ENCODE peak calls at places on chromosomes 1 and 21, in five cellular contexts. Y is gastrocnemius medialis, U is uterus, S is GM12878, A is GM23338. G is an unnamed sample.

GRCh38 chr21:42215942-42216725 is 2.8 kb upstream of the ABCG1 start:
- DNase-seq in Y (no peak), U (no peak), S (no peak), A (no peak), G (no peak)

GRCh38 chr1:52364235-52364839 is 1.7 kb downstream of the CC2D1B start:
- DNase-seq in Y (no peak), U (no peak), S (no peak), A (peak; percentile 42), G (no peak)

GRCh38 chr1:47705517-47706130 is 267.8 kb downstream of the FOXD2 start:
- DNase-seq in Y (no peak), U (no peak), S (no peak), A (no peak), G (no peak)

GRCh38 chr1:206534552-206534951 is 27.2 kb downstream of the RASSF5 start:
- DNase-seq in Y (no peak), U (no peak), S (no peak), A (no peak), G (no peak)

GRCh38 chr1:44812822-44813543 is 4.7 kb downstream of the BTBD19 start:
- DNase-seq in Y (no peak), U (peak; percentile 33), S (no peak), A (no peak), G (no peak)

GRCh38 chr1:238951809-238952208 is 434.6 kb upstream of the CHRM3 start:
- DNase-seq in Y (no peak), U (no peak), S (no peak), A (peak; percentile 61), G (no peak)

GRCh38 chr1:199734186-199734585 is 293.3 kb upstream of the NR5A2 start:
- DNase-seq in Y (no peak), U (no peak), S (no peak), A (no peak), G (no peak)

GRCh38 chr1:28885472-28885877 is 28.9 kb upstream of the EPB41 start:
- DNase-seq in Y (no peak), U (no peak), S (no peak), A (no peak), G (no peak)

GRCh38 chr1:199983531-199983930 is 44.0 kb upstream of the NR5A2 start:
- DNase-seq in Y (no peak), U (no peak), S (no peak), A (no peak), G (no peak)

GRCh38 chr1:113975211-113975895 is 3.9 kb upstream of the OLFML3 start:
- DNase-seq in Y (no peak), U (no peak), S (no peak), A (no peak), G (no peak)

GRCh38 chr1:179941439-179941838 is 13.2 kb upstream of the CEP350 start:
- DNase-seq in Y (no peak), U (no peak), S (no peak), A (no peak), G (no peak)

GRCh38 chr21:38769253-38769780 is 36.4 kb upstream of the ETS2 start:
- DNase-seq in Y (no peak), U (no peak), S (no peak), A (no peak), G (no peak)

GRCh38 chr1:160221089-160221488 is 15.9 kb downstream of the PEA15 start:
- DNase-seq in Y (no peak), U (no peak), S (no peak), A (no peak), G (no peak)

GRCh38 chr1:109792056-109792831 is 28.5 kb upstream of the EPS8L3 start:
- DNase-seq in Y (peak; percentile 34), U (peak; percentile 71), S (no peak), A (peak; percentile 73), G (peak; percentile 40)

GRCh38 chr1:160862151-160863061 is at the start of gene CD244:
- DNase-seq in Y (peak; percentile 18), U (no peak), S (peak; percentile 71), A (no peak), G (no peak)

GRCh38 chr1:118151312-118151937 is 33.6 kb downstream of the SPAG17 start:
- DNase-seq in Y (peak; percentile 26), U (peak; percentile 22), S (peak; percentile 8), A (peak; percentile 76), G (no peak)

GRCh38 chr1:109370712-109371270 is 26.9 kb downstream of the SORT1 start:
- DNase-seq in Y (peak; percentile 37), U (no peak), S (no peak), A (peak; percentile 22), G (no peak)

GRCh38 chr1:157639800-157640199 is 41.9 kb upstream of the FCRL4 start:
- DNase-seq in Y (no peak), U (no peak), S (no peak), A (no peak), G (no peak)

GRCh38 chr1:91791103-91791502 is 94.8 kb downstream of the TGFBR3 start:
- DNase-seq in Y (no peak), U (no peak), S (no peak), A (peak; percentile 52), G (no peak)

GRCh38 chr1:91790296-91790851 is 95.6 kb downstream of the TGFBR3 start:
- DNase-seq in Y (no peak), U (no peak), S (no peak), A (no peak), G (no peak)

GRCh38 chr1:91793189-91793588 is 92.8 kb downstream of the TGFBR3 start:
- DNase-seq in Y (no peak), U (no peak), S (no peak), A (no peak), G (no peak)

GRCh38 chr1:91792393-91793032 is 93.4 kb downstream of the TGFBR3 start:
- DNase-seq in Y (no peak), U (no peak), S (no peak), A (peak; percentile 58), G (no peak)

DNA sequence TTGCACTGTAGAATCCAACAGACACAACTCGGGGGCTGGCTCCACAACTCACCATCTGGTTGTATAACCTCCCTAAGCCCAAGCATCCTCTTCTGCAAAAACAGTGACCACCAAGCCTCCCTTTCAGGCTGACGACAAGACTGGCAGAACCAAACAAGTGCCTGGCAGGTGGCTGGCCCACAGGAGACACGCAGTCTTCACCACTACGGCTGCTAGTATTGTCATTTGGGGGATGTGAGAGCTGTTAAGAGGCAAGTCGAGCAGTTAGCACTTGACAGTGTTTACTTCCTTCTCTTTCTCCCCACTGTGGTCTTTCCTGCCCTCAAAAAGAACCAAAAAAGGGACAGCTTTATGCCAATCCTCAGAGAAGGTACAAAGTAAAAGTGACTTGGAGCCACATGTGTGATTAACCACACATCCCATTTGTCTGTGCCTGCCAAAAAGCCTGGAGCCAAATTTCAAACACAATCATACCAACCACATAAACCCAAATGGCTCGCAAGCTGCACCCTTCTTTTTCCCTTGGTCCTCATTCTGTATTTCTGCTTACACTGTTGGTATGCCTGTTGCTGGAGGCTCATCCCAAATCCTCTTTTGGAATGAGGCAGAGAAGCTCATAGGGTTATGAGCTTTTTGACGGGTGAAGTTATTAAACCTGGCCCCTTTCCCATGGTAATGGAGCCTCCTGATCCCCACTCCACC is 94.1 kb downstream of the TGFBR3 start:
- DNase-seq in Y (no peak), U (no peak), S (no peak), A (no peak), G (no peak)
- H3K27ac ChIP-seq in Y (no peak overlapping the region), U (peak overlapping the region; percentile 89), S (no peak overlapping the region), A (no peak overlapping the region), G (no peak overlapping the region)

GRCh38 chr1:155269381-155269780 is 3.9 kb downstream of the CLK2 start:
- DNase-seq in Y (no peak), U (no peak), S (no peak), A (no peak), G (no peak)
- H3K27ac ChIP-seq in Y (no peak overlapping the region), U (no peak overlapping the region), S (no peak overlapping the region), A (no peak overlapping the region), G (no peak overlapping the region)

DNA sequence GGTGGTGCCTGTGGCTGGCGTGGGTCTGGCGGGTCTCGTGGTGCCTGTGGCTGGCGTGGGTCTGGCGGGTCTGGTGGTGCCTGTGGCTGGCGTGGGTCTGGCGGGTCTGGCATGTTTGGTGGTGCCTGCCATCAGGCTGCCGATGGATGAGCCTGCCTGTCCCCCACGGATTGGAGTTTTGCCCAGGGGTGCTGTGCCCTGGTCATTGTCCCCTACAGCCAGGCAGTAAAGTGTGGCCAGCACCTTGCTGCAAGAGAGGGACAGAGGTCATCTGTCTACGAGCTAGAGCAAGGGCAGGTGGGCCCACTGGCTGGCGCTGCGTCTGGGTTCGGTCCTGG is 41.8 kb downstream of the SKI start:
- DNase-seq in Y (no peak), U (no peak), S (no peak), A (no peak), G (no peak)
- H3K27ac ChIP-seq in Y (peak overlapping the region; percentile 50), U (peak overlapping the region; percentile 71), S (no peak overlapping the region), A (no peak overlapping the region), G (no peak overlapping the region)

DNA sequence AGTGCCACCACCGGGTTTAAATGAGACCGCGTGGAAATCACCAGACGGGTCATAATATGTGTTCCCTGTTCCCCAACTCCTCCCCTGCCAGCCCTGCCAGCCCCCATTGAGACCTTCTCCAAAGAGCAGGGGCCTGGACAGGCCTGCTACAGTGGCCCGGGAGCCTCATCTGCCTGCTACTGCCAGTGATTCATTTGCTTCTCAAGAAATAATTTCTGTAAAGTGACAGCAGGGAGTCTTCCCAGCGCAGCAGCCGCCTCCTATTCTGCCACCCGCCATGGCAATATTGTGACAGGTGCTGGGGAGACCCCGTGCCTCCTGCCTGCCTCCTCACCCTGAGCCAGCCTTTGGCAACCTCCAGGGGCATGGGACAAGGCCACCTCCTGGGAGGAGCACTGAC is 8.9 kb downstream of the IFFO2 start:
- DNase-seq in Y (no peak), U (no peak), S (no peak), A (no peak), G (no peak)
- H3K27ac ChIP-seq in Y (no peak overlapping the region), U (peak overlapping the region; percentile 18), S (no peak overlapping the region), A (no peak overlapping the region), G (peak overlapping the region; percentile 70)

DNA sequence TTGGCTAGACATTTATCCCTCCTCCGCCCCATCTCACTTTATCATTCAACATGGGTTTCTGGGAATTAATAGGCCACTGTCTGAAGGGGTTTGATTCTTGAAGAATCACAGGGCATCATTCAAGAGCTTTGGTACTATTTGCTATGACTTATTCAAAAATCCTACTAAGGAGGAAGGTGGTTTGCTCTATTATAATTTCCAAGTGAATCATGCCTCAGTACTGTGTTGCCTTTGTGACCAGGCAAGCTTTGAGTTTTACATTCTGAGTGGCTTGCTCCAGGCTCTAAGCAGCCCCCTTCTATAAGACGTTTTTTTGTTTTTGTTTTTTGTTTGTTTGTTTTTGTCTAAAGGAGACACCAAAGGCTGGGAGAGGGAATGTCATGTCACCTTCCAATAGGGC is 2.6 kb downstream of the C1orf21 start:
- DNase-seq in Y (no peak), U (no peak), S (no peak), A (no peak), G (no peak)
- H3K27ac ChIP-seq in Y (peak overlapping the region; percentile 99), U (peak overlapping the region; percentile 92), S (no peak overlapping the region), A (no peak overlapping the region), G (no peak overlapping the region)

GRCh38 chr1:152047607-152047953 is 10.8 kb upstream of the S100A11 start:
- DNase-seq in Y (no peak), U (peak; percentile 62), S (no peak), A (no peak), G (no peak)
- H3K27ac ChIP-seq in Y (peak overlapping the region; percentile 74), U (peak overlapping the region; percentile 92), S (peak overlapping the region; percentile 80), A (peak overlapping the region; percentile 81), G (peak overlapping the region; percentile 73)